ENCODE peak calls at places on chromosomes 12 and 14, in seven cellular contexts. Q is endothelial cell of umbilical vein, U is thyroid gland, W is heart left ventricle, K is transverse colon, Y is IMR-90, B is adrenal gland. S is an unnamed sample.

GRCh38 chr14:64761441-64762043 is 57.3 kb downstream of the PLEKHG3 start:
- DNase-seq in U (peak; percentile 87), W (no peak), Q (no peak), B (peak; percentile 24), K (no peak), Y (peak; percentile 49), S (peak; percentile 42)

GRCh38 chr14:75196468-75196867 is 20.1 kb upstream of the TMED10 start:
- DNase-seq in Y (no peak), B (peak; percentile 8), W (no peak), U (no peak), K (peak; percentile 42), Q (peak; percentile 65), S (no peak)

GRCh38 chr14:24897793-24898192 is 152.2 kb downstream of the STXBP6 start:
- DNase-seq in Y (no peak), B (no peak), U (no peak), K (no peak), W (no peak), Q (no peak), S (no peak)

GRCh38 chr12:128724468-128725046 is 99.2 kb downstream of the SLC15A4 start:
- DNase-seq in B (no peak), Y (no peak), K (no peak), U (no peak), Q (no peak), W (no peak), S (no peak)

GRCh38 chr14:74955229-74955999 is at the start of gene PGF:
- DNase-seq in Q (peak; percentile 72), U (peak; percentile 85), B (peak; percentile 81), K (peak; percentile 77), W (peak; percentile 82), Y (no peak), S (peak; percentile 75)

GRCh38 chr12:106898001-106898966 is 57.4 kb upstream of the TMEM263 start:
- DNase-seq in Q (no peak), K (no peak), U (no peak), Y (no peak), B (no peak), W (no peak), S (no peak)

GRCh38 chr14:89720741-89721315 is 233.7 kb downstream of the EFCAB11 start:
- DNase-seq in U (peak; percentile 6), B (peak; percentile 46), Q (no peak), W (peak; percentile 42), K (peak; percentile 43), Y (no peak), S (peak; percentile 59)

GRCh38 chr12:108801736-108802665 is 55.4 kb downstream of the SSH1 start:
- DNase-seq in Y (peak; percentile 83), B (peak; percentile 65), W (no peak), Q (peak; percentile 69), U (peak; percentile 42), K (peak; percentile 27), S (no peak)

GRCh38 chr12:18066666-18067065 is 23.3 kb downstream of the RERGL start:
- DNase-seq in Q (no peak), W (no peak), K (no peak), U (no peak), Y (no peak), B (no peak), S (no peak)

GRCh38 chr14:28765907-28766504 is 581 bp upstream of the FOXG1 start:
- DNase-seq in B (no peak), Y (no peak), U (no peak), W (no peak), Q (no peak), K (no peak), S (no peak)

GRCh38 chr14:69882086-69882864 is 3.1 kb downstream of the SMOC1 start:
- DNase-seq in W (no peak), B (no peak), K (no peak), Q (no peak), U (no peak), Y (no peak), S (no peak)

GRCh38 chr14:63962896-63963295 is 110.1 kb downstream of the SYNE2 start:
- DNase-seq in Q (no peak), W (no peak), B (no peak), Y (peak; percentile 61), U (no peak), K (no peak), S (no peak)

GRCh38 chr14:32702571-32702970 is 236.1 kb upstream of the NPAS3 start:
- DNase-seq in W (peak; percentile 42), K (peak; percentile 15), Y (no peak), U (peak; percentile 6), Q (peak; percentile 24), B (peak; percentile 15), S (peak; percentile 19)

GRCh38 chr12:97131220-97131981 is 224.3 kb downstream of the NEDD1 start:
- DNase-seq in Y (no peak), W (no peak), U (peak; percentile 18), K (no peak), B (no peak), Q (no peak), S (no peak)

GRCh38 chr12:124917135-124917840 is 2.8 kb upstream of the UBC start:
- DNase-seq in B (peak; percentile 99), K (peak; percentile 97), W (peak; percentile 98), Q (peak; percentile 100), U (peak; percentile 98), Y (peak; percentile 100), S (peak; percentile 98)

GRCh38 chr14:68199465-68200145 is 380.0 kb downstream of the RAD51B start:
- DNase-seq in Y (no peak), K (no peak), W (peak; percentile 43), U (peak; percentile 55), B (no peak), Q (peak; percentile 97), S (no peak)

GRCh38 chr14:90455100-90455571 is 58.3 kb downstream of the CALM1 start:
- DNase-seq in U (no peak), W (no peak), Y (no peak), B (no peak), Q (no peak), K (no peak), S (no peak)

GRCh38 chr14:91202234-91202974 is 42.1 kb downstream of the GPR68 start:
- DNase-seq in Y (no peak), Q (peak; percentile 47), W (peak; percentile 33), K (no peak), U (peak; percentile 12), B (peak; percentile 45), S (no peak)

GRCh38 chr14:105060751-105061427 is 4.3 kb downstream of the GPR132 start:
- DNase-seq in U (peak; percentile 76), K (peak; percentile 54), Q (no peak), W (peak; percentile 50), Y (no peak), B (peak; percentile 46), S (peak; percentile 56)

GRCh38 chr12:23098110-23099049 is 473.4 kb downstream of the ETNK1 start:
- DNase-seq in Q (no peak), Y (no peak), B (no peak), K (no peak), W (no peak), U (no peak), S (no peak)

GRCh38 chr14:37036669-37037341 is 135.6 kb downstream of the SLC25A21 start:
- DNase-seq in W (no peak), Y (peak; percentile 41), K (no peak), Q (peak; percentile 63), B (no peak), U (peak; percentile 20), S (no peak)

GRCh38 chr14:62436256-62436655 is 609.0 kb downstream of the KCNH5 start:
- DNase-seq in K (no peak), W (no peak), B (no peak), Q (no peak), U (no peak), Y (no peak), S (no peak)

GRCh38 chr12:20601668-20602280 is 93.4 kb upstream of the SLCO1C1 start:
- DNase-seq in U (no peak), K (no peak), B (no peak), W (no peak), Y (peak; percentile 73), Q (peak; percentile 75), S (no peak)

GRCh38 chr12:2052861-2053674 is at the start of gene CACNA1C:
- DNase-seq in B (peak; percentile 33), U (peak; percentile 20), Q (peak; percentile 24), W (peak; percentile 80), K (peak; percentile 46), Y (peak; percentile 66), S (no peak)
- TF ChIP-seq POLR2A in B (peak; percentile 15), U (no peak), Q (no peak), W (peak; percentile 40), K (no peak), Y (no peak), S (no peak)

GRCh38 chr14:96434040-96434439 is 42.1 kb downstream of the AK7 start:
- DNase-seq in Y (no peak), Q (no peak), U (no peak), K (no peak), W (no peak), B (no peak), S (no peak)
- TF ChIP-seq CTCF in Y (no peak), Q (no peak), U (no peak), K (no peak), W (no peak), B (no peak), S (no peak)

DNA sequence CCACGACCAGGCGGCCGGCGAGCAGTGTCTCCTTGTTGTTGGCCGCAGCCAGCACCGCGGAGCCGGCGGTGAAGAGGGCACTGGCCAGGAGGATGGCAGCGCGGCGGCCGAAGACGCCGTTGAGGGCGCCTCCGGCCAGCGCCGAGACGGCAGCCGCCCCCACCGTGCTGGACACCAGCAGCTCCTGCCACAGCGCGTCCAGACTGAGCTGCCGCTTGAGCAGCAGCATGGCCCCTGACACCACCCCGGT is 691 bp downstream of the SLC2A13 start:
- DNase-seq in Q (no peak), B (peak; percentile 63), Y (no peak), U (no peak), K (no peak), W (no peak), S (peak; percentile 75)
- TF ChIP-seq POLR2A in Q (no peak), B (no peak), Y (no peak), U (no peak), K (no peak), W (no peak), S (no peak)

GRCh38 chr12:104735801-104736200 is 222.3 kb downstream of the SLC41A2 start:
- DNase-seq in U (no peak), Q (no peak), B (no peak), K (no peak), Y (no peak), W (no peak), S (no peak)

GRCh38 chr12:104736307-104736706 is 221.8 kb downstream of the SLC41A2 start:
- DNase-seq in U (peak; percentile 79), K (no peak), Y (peak; percentile 53), B (peak; percentile 16), W (no peak), Q (no peak), S (no peak)

GRCh38 chr12:104730761-104731160 is 227.3 kb downstream of the SLC41A2 start:
- DNase-seq in W (no peak), B (no peak), Y (no peak), K (no peak), U (no peak), Q (no peak), S (no peak)

GRCh38 chr12:104734541-104735075 is 223.5 kb downstream of the SLC41A2 start:
- DNase-seq in Y (no peak), K (no peak), Q (no peak), B (no peak), U (no peak), W (no peak), S (no peak)

DNA sequence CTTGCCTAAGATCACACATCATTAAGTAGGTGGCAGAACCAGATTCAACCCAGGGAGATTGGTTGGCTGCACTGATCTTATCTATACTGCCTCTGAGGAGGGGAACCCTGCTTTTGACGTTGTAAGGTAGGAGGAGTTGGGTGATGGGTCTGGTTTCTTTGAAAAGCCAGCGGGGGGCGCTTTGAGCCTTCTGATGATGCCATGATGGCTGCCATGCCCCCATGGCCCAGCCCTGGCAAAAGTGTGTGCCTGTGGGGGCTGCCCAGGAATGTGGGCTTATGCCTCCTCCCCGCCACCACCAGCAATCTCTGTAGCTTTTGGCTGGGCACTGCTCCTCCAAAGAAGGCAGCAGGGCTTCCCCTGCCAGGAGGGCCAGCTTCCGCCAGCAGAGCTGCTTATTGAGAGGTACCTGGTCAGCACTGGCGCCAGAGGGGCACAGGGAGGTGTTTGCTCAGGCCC is 224.3 kb downstream of the SLC41A2 start:
- DNase-seq in U (peak; percentile 26), W (no peak), Y (no peak), K (no peak), Q (no peak), B (peak; percentile 17), S (no peak)
- TF ChIP-seq CTCF in U (no peak), W (no peak), Y (peak; percentile 16), K (no peak), Q (peak; percentile 9), B (no peak), S (peak; percentile 11)